ENCODE peak calls at places on chromosomes 3 and 15, in five cellular contexts. T is Peyer's patch, E is ovary, Q is spleen, S is body of pancreas. U is an unnamed sample.
A peak's percentile ranks its signal among the peaks of the same experiment; 100 is the strongest.

GRCh38 chr15:49696441-49696840 is 75.6 kb downstream of the DTWD1 start:
- DNase-seq in S (no peak), T (no peak), Q (no peak), E (no peak), U (no peak)

GRCh38 chr3:14511971-14512943 is 27.9 kb downstream of the GRIP2 start:
- DNase-seq in S (no peak), Q (peak; percentile 70), T (no peak), E (peak; percentile 16), U (peak; percentile 14)

GRCh38 chr3:178043084-178043483 is 493.2 kb upstream of the KCNMB2 start:
- DNase-seq in T (no peak), S (no peak), E (no peak), Q (no peak), U (no peak)

GRCh38 chr3:54691230-54691900 is 236.5 kb downstream of the LRTM1 start:
- DNase-seq in T (no peak), Q (no peak), S (no peak), E (peak; percentile 20), U (no peak)

GRCh38 chr3:47636225-47636624 is 57.6 kb upstream of the CSPG5 start:
- DNase-seq in S (no peak), Q (no peak), T (no peak), E (no peak), U (no peak)

GRCh38 chr15:60337069-60337468 is 60.7 kb downstream of the ANXA2 start:
- DNase-seq in E (no peak), Q (no peak), T (no peak), S (no peak), U (no peak)

GRCh38 chr3:147616998-147617619 is 207.9 kb downstream of the ZIC1 start:
- DNase-seq in S (no peak), T (no peak), E (no peak), Q (no peak), U (no peak)

GRCh38 chr3:135678386-135678785 is 287.1 kb upstream of the PPP2R3A start:
- DNase-seq in S (no peak), T (no peak), E (no peak), Q (no peak), U (no peak)

GRCh38 chr3:148466143-148466542 is 231.6 kb upstream of the AGTR1 start:
- DNase-seq in S (no peak), T (no peak), Q (no peak), E (no peak), U (no peak)

GRCh38 chr3:34011171-34012101 is 213.0 kb downstream of the PDCD6IP start:
- DNase-seq in S (no peak), T (no peak), Q (no peak), E (no peak), U (no peak)

GRCh38 chr15:60477991-60478632 is 830 bp downstream of the ICE2 start:
- DNase-seq in E (no peak), Q (no peak), T (no peak), S (no peak), U (no peak)

GRCh38 chr15:80199869-80200268 is 47.1 kb downstream of the FAH start:
- DNase-seq in E (no peak), Q (no peak), T (no peak), S (no peak), U (no peak)

GRCh38 chr15:39199076-39199475 is 381.8 kb upstream of the THBS1 start:
- DNase-seq in E (peak; percentile 45), T (no peak), S (peak; percentile 15), Q (no peak), U (peak; percentile 62)

GRCh38 chr3:152176241-152176640 is 92.5 kb upstream of the MBNL1 start:
- DNase-seq in T (no peak), S (no peak), E (no peak), Q (no peak), U (no peak)

GRCh38 chr3:16841354-16841753 is 43.4 kb upstream of the PLCL2 start:
- DNase-seq in E (no peak), T (no peak), S (no peak), Q (no peak), U (no peak)

GRCh38 chr15:63256433-63256884 is 20.9 kb upstream of the APH1B start:
- DNase-seq in T (no peak), S (no peak), Q (no peak), E (no peak), U (no peak)

GRCh38 chr3:133540896-133541674 is 32.4 kb upstream of the CDV3 start:
- DNase-seq in Q (no peak), E (no peak), S (no peak), T (no peak), U (no peak)

GRCh38 chr3:9279959-9280358 is 30.5 kb upstream of the SRGAP3 start:
- DNase-seq in T (no peak), E (no peak), Q (no peak), S (no peak), U (no peak)

GRCh38 chr3:14991148-14991742 is 43.9 kb downstream of the NR2C2 start:
- DNase-seq in E (no peak), S (no peak), T (no peak), Q (no peak), U (no peak)

GRCh38 chr3:150721285-150722130 is 17.8 kb upstream of the ERICH6 start:
- DNase-seq in T (no peak), S (no peak), E (no peak), Q (no peak), U (no peak)

GRCh38 chr3:53776494-53777101 is 69.6 kb downstream of the CHDH start:
- DNase-seq in S (peak; percentile 23), T (no peak), E (no peak), Q (no peak), U (no peak)

GRCh38 chr3:42071720-42072582 is 19.2 kb upstream of the TRAK1 start:
- DNase-seq in S (peak; percentile 86), T (peak; percentile 54), E (peak; percentile 63), Q (peak; percentile 85), U (peak; percentile 75)

DNA sequence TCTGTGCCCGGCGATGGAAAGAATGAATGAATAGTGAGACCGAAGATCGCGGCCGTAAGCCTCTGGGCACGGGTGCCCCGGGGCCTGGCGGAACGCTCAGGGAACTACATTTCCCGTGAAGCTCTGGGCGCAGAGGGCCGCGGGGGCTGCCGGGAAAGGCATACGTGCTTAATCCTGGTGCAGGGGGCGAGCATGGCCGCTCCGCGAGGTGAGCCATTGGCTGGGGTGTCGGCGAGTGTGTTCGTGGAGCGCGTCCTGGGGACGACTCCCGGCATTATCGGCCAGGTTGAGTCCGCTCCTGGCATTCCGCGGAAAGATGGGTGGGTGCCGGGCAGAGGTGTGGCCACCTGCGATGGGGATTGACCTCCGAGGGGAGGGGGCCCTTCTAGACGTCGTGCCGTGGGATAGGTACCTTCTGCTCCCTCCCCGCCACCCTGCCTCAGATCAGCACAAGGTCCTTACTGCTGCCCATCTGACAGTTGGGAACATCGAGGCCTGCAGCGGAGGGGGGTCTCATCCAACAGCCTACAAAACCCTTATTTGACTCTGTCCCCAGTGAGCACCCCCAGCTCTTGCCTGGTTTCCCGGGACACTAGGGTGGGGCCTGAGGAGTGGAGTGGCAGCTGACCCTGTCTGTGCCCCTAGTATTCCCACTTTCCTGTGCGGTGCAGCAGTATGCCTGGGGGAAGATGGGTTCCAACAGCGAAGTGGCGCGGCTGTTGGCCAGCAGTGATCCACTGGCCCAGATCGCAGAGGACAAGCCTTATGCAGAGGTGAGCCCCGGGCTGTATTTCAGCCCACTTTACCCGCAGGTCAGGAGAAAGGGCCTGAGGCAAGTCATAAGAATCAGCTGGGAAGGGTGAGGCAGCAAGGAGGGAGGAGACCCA is at the start of gene MPI:
- DNase-seq in S (peak; percentile 88), T (peak; percentile 83), E (peak; percentile 84), Q (peak; percentile 97), U (peak; percentile 92)
- TF ChIP-seq POLR2A in S (peak; percentile 78), T (peak; percentile 51), E (peak; percentile 57), Q (peak; percentile 20), U (no peak)

GRCh38 chr3:66224220-66224619 is 3.4 kb downstream of the SLC25A26 start:
- DNase-seq in Q (no peak), T (no peak), E (no peak), S (no peak), U (no peak)

GRCh38 chr3:66220602-66221377 is at the start of gene SLC25A26:
- DNase-seq in E (peak; percentile 94), T (peak; percentile 99), S (peak; percentile 98), Q (peak; percentile 99), U (peak; percentile 95)

GRCh38 chr3:66215106-66215505 is 5.7 kb upstream of the SLC25A26 start:
- DNase-seq in E (no peak), Q (no peak), T (no peak), S (no peak), U (no peak)

DNA sequence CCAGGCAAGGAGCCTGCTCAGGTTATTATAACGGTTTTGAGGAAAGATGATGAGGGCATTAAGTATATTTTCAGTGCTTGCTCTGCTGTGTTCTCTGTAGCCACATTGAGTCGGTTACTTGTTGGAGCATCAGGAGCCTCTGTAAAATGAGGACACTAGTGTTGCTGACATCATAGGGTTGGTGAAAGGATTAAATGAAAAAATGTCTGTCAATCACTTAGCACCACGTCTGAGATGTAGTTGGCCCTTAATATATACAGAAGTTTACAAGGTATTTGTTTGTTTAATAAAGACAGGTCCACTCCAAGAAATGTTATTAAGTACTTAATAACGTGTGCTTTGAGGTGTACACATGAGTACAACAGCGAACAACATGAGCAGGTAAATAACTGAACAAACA is 735 bp upstream of the SLC25A26 start:
- DNase-seq in Q (no peak), T (no peak), E (no peak), S (no peak), U (no peak)
- TF ChIP-seq POLR2A in Q (no peak), T (no peak), E (no peak), S (no peak), U (no peak)

GRCh38 chr15:67839929-67840746 is at the start of gene RNU6-1:
- DNase-seq in T (peak; percentile 92), S (peak; percentile 93), Q (peak; percentile 98), E (peak; percentile 94), U (peak; percentile 94)
- TF ChIP-seq POLR2A in T (peak; percentile 73), S (peak; percentile 90), Q (peak; percentile 82), E (peak; percentile 92), U (no peak)

GRCh38 chr3:138594935-138595259 is 837 bp upstream of the CEP70 start:
- DNase-seq in S (no peak), T (no peak), E (no peak), Q (no peak), U (no peak)

GRCh38 chr3:138591392-138591791 is 2.7 kb downstream of the CEP70 start:
- DNase-seq in Q (no peak), S (no peak), E (no peak), T (no peak), U (no peak)

GRCh38 chr3:138593488-138594149 is 441 bp downstream of the CEP70 start:
- DNase-seq in E (no peak), Q (no peak), T (no peak), S (peak; percentile 26), U (no peak)

GRCh38 chr3:138598534-138598933 is 4.5 kb upstream of the CEP70 start:
- DNase-seq in E (no peak), Q (no peak), S (no peak), T (no peak), U (no peak)

DNA sequence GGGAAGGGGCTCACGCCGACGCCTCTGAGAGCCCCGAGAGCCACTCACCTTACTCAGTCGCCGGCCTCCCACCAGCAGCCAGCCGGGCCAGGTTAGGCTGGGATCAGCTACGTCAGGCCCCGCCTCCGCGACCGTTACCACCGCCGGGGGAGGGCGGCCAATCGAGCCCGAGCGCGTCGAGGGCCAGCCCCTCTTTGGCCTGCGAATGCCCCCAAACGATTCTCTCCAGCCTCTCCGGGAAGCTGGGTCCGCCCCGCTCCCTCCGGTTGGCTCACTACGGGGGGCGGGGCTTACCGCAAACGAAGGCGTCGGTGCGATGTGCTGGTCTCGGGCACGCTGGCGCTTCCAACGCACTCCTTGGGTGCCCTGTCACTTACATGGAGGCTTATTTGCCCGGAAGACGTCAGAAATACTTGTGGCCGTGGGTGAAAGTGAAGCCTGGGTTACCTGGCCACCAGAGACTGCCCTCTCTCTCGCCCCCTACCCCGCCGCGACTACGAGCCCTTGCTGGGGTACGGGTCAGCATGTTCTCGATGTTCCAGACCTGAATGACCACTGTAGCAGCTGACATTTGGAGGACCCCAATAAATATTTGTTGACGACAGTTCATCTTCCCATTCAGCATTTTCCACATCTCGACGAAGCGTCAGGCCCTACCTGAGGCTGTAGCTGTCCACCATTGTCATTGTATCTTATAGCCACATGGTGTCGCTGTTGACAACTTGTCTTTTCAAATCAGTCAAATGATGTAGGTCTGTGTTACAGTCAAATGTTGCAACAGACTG is at the start of gene CEP70:
- DNase-seq in S (peak; percentile 97), Q (peak; percentile 97), T (peak; percentile 93), E (peak; percentile 97), U (peak; percentile 95)
- TF ChIP-seq POLR2A in S (peak; percentile 99), Q (peak; percentile 67), T (peak; percentile 73), E (peak; percentile 96), U (peak; percentile 87)

U was measured in heart left ventricle.